ENCODE peak calls at places on chromosomes 2 and 18, in four cellular contexts. J is A549, M is stomach, D is transverse colon. P is an unnamed sample. For H3K4me1, the result is how much of the 10 kb centered on the place peaks cover.

GRCh38 chr2:11762799-11763461 is 16.5 kb downstream of the LPIN1 start:
- DNase-seq in J (no peak), M (no peak), D (no peak), P (no peak)

GRCh38 chr2:239555566-239555895 is 154.7 kb upstream of the HDAC4 start:
- DNase-seq in J (no peak), M (no peak), D (no peak), P (no peak)

GRCh38 chr2:36562245-36562644 is 35.7 kb downstream of the FEZ2 start:
- DNase-seq in J (no peak), M (no peak), D (no peak), P (no peak)

GRCh38 chr2:75303227-75303626 is 103.9 kb upstream of the TACR1 start:
- DNase-seq in J (no peak), M (no peak), D (no peak), P (no peak)

GRCh38 chr2:173831312-173832229 is 133.6 kb downstream of the SP3 start:
- DNase-seq in J (no peak), M (no peak), D (peak), P (peak)

GRCh38 chr2:127841466-127842178 is 16.3 kb downstream of the POLR2D start:
- DNase-seq in J (no peak), M (no peak), D (no peak), P (no peak)

GRCh38 chr2:128549646-128550260 is 231.1 kb upstream of the HS6ST1 start:
- DNase-seq in J (no peak), M (peak), D (no peak), P (no peak)

GRCh38 chr18:54679318-54680149 is 88.5 kb downstream of the DYNAP start:
- DNase-seq in J (peak), M (no peak), D (no peak), P (peak)

GRCh38 chr2:199278099-199278498 is 179.6 kb downstream of the SATB2 start:
- DNase-seq in J (no peak), M (no peak), D (no peak), P (no peak)

DNA sequence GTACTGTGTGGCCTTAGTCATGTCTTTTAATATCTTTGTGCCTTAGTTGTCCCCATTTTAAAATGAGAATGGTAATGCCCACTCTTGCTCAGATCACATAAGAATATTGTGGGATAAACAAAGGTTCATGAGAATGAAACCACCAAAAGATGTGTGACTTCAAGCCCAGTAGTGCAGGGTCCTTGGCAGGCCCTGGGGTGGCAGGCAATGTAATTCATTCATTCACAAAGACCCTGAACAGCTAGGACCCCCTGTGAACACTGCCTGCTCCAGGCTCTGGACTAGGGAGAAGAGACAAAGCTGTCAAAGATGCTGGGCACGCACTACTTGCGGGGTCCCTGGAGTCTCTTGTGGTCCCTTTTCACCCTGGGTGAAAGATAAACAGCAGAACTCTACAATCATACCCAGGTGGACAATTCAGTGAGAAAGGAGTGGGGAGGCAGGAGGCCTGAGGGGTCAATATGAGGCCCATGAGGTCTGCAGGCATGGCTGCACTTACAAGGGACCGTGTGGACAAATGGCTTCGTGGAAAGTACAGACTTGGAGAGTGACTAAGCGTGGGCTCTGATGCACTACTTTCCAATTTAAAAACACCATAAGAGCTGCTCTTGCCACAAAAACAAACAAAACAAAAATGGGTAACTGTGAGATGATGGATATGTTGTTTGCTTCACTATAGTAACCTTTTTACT is 136.1 kb downstream of the SMAD7 start:
- DNase-seq in J (no peak), M (peak), D (peak), P (no peak)
- H3K4me1 ChIP-seq in J (under half), M (under half), D (under half), P (under half)

DNA sequence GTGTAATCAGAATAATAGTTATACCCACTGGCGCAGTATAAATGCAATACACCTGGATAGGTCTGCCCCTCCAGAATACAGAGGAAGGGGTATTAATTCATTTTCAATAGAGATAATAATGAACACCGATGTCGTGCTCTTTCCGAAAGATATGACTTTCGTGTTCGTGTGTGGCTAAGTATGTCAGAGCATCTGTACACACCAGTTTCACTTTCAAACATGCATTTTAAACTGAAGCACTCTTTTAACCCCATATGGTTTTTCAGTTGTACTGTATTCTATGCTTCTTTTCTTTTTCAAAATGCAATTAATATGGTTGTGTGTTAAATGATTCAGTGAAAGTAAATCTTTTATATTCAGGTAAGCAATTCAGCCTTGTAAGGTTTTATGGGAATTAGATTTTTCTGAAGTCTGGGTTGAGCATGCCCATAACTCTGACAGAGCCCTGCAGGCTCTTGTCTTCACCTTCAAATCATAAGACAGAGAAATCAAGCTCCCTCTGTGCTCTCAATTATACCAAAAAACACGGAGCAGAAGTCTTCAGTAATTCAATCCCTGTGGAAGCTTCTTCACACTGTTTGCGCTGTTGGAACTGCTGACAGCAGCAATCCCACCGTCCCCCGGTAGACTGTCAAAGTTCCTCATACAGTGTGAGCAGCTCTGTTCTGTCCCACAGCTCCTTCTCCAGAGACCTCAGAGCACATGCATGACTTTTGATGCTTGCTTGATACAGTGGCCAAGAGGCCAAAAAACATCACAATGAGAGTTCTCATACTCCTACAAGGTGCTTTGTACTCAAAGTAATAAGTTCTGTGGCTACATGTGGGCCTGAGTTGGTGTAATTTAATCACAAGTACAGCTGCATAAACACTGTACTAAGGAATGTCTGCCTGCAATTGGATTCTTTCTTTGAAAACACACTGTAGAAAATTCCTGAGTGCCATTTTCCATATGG is 186.9 kb downstream of the ZNF521 start:
- DNase-seq in J (no peak), M (no peak), D (no peak), P (peak)
- TF ChIP-seq EP300 in J (no peak), M (no peak), D (no peak), P (no peak)

GRCh38 chr2:134217924-134218323 is 35.9 kb upstream of the MGAT5 start:
- DNase-seq in J (no peak), M (no peak), D (no peak), P (no peak)
- H3K4me1 ChIP-seq in J (under half), M (half or more), D (under half), P (under half)

GRCh38 chr2:109435866-109436634 is 177.7 kb downstream of the SEPTIN10 start:
- DNase-seq in J (no peak), M (no peak), D (no peak), P (peak)
- TF ChIP-seq EP300 in J (no peak), M (peak), D (peak), P (no peak)

DNA sequence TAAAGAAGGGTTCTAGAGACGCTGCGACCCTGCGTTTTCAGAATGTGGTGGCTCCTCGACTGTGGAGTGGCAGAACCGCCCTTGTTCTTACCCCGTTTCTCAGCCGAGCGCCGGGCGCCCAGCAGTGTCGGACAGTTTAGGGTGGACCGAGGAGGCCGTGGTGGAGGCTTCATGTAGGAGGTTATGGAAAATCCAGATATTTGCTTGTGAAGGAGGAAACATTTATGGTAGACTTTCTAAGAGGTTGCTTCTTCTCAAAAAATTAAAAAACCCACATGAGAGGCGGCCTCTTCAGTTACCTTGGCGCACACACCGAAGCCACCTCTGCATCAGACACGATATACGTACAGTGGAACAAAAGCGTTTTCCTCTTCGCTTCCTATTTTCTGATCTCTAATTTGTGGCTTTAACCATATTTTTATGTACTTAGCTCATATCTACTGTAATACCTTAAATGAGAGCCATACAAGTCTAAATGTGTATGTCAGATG is 120.8 kb downstream of the NFATC1 start:
- DNase-seq in J (no peak), M (no peak), D (no peak), P (no peak)
- H3K4me1 ChIP-seq in J (under half), M (under half), D (under half), P (under half)

DNA sequence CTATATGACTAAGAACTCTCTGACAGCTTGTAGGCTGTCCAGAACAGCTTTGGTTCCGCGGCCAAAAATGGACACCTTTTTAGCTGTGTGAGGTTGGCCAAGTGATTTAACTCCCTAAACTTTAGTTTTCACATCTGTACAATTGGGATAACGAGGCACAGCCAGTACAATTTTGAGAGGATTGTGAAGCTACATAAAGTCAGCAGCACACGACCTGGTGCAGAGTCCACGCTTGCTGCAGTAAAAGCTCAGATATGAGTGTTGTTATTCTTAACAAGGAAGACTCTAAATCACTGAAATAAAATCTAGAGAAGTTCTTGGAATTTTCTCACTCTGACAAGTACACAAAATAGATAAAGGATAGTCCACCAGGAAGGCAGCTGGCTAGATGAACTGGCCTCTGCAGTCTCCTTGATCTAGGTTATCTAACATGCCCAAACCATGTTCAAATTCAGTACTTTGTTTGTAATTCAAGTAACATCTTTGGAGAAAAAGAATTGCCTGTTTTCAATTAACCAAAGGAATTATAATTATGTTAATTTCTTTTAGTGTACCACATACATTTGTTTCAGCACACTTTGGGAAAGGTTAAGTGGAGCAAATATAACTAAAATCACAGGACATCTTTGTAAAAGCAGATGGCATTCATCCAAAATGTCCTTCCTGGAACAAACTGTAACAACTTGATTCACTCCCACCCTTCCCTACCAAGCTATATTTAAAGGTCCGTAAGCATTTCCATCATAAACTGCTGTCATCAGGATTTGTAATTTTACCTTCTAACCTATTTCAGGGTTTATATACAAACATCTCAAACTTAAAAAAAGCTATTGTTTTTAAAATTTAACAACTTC is 201.7 kb upstream of the STK17B start:
- DNase-seq in J (no peak), M (no peak), D (peak), P (no peak)
- TF ChIP-seq EP300 in J (no peak), M (no peak), D (no peak), P (no peak)

GRCh38 chr2:225740086-225740485 is 340.6 kb downstream of the NYAP2 start:
- DNase-seq in J (no peak), M (no peak), D (no peak), P (no peak)

GRCh38 chr2:225739328-225739727 is 339.8 kb downstream of the NYAP2 start:
- DNase-seq in J (no peak), M (no peak), D (no peak), P (no peak)

GRCh38 chr2:225737556-225737955 is 338.0 kb downstream of the NYAP2 start:
- DNase-seq in J (no peak), M (no peak), D (no peak), P (no peak)

GRCh38 chr2:225738735-225739134 is 339.2 kb downstream of the NYAP2 start:
- DNase-seq in J (no peak), M (no peak), D (no peak), P (no peak)

DNA sequence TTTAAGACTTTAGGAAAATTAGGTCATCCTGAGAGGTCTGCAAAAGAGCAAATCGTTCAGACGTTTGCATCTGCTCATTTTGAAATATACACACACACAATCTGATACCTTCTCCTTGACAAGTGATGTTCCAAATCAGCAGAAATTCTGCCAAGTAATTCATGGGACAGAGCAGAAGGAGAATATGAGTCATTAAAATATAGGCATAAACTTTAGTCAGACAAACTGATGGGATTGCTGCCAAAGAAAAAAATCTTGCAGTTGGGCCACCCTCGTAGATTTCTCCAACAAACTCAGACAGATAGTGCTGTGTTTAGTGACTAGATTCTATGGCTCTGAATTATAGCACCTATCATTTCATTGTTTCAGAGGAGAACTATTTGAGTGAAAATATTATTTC is 336.3 kb downstream of the NYAP2 start:
- DNase-seq in J (no peak), M (no peak), D (no peak), P (no peak)
- H3K4me1 ChIP-seq in J (under half), M (under half), D (under half), P (under half)

GRCh38 chr2:38163006-38163405 is 87.1 kb upstream of the CYP1B1 start:
- DNase-seq in J (no peak), M (no peak), D (no peak), P (no peak)

GRCh38 chr2:38158361-38159128 is 82.6 kb upstream of the CYP1B1 start:
- DNase-seq in J (no peak), M (no peak), D (no peak), P (no peak)

GRCh38 chr2:38159171-38159570 is 83.2 kb upstream of the CYP1B1 start:
- DNase-seq in J (no peak), M (no peak), D (no peak), P (no peak)

GRCh38 chr2:38159621-38160020 is 83.7 kb upstream of the CYP1B1 start:
- DNase-seq in J (no peak), M (no peak), D (no peak), P (peak)

DNA sequence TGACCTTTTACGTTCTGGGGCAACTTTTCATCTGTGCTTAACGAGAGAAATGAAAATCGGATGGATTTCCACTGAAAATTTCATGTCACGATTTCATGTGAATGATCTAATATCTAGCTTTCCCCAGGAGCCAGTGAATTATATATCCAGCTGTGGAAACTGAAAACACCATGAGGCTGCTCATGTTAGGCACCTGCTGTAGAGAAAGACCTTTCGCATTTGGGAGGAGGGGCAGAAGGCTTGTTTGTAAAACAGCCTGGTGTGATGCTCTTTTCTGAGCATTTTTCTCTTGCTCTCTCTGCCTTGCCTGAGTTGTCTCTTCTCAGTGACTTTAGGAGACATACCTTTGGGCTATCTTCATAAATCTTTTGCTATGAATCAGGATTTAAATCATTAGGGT is 84.6 kb upstream of the CYP1B1 start:
- DNase-seq in J (no peak), M (no peak), D (no peak), P (no peak)
- TF ChIP-seq EP300 in J (no peak), M (no peak), D (no peak), P (no peak)

GRCh38 chr2:240568678-240569522 is 616 bp downstream of the RNPEPL1 start:
- DNase-seq in J (no peak), M (peak), D (peak), P (no peak)
- H3K4me1 ChIP-seq in J (under half), M (half or more), D (under half), P (under half)

DNA sequence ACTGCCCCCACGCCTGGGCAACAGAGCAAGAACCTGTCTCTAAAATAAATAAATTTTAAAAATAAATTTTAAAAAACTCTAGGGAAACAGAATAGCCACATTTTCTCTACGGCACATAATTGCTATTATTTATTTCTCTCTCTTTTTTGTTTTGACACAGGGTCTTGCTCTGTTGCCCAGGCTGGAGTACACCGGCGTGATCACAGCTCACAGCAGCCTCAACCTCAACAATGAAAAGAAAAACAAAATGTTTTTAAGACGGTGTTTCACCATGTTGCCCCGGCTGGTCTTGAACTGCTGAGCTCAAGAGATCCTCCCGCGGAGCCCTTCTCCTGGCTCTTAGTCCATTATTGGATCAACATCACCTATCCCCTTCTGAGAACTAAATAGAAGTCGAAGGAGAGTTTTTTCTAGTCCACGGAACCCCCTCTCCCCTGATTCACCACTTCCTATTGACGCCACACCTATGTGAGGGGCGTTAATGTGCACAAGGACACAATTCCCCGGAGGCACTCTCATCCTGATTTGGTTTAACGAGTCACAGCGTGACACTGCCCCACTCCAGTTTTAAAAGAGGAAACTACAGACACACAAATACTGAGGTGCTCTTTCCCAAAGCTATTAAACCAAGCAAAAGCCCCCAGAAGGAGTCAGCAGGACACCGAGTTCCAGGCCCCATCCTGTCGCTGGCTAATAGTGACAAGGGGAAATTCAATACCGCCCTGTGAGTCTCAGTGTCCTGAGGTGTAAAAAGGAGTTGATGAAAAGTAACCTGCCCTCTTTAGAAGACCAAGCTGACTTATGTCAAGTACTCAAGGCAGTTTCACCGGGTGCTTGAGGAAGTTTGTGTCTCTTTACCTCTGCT is 1.1 kb downstream of the NPC1 start:
- DNase-seq in J (no peak), M (no peak), D (peak), P (no peak)
- TF ChIP-seq EP300 in J (no peak), M (no peak), D (no peak), P (peak)

P was measured in tibial nerve.